ENCODE peak calls at places on chromosomes 3 and 15, in five cellular contexts. W is testis, F is breast epithelium, O is osteocyte, Z is uterus. G is an unnamed sample.

GRCh38 chr3:175431396-175431795 is 572.3 kb downstream of the NAALADL2 start:
- DNase-seq in W (no peak), F (no peak), O (no peak), Z (no peak), G (no peak)

GRCh38 chr15:70494529-70494860 is 268.9 kb downstream of the UACA start:
- DNase-seq in W (no peak), F (no peak), O (no peak), Z (no peak), G (no peak)

GRCh38 chr3:119034256-119035013 is at the start of gene IGSF11:
- DNase-seq in W (peak; percentile 88), F (peak; percentile 56), O (peak; percentile 85), Z (peak; percentile 18), G (peak; percentile 23)

GRCh38 chr15:57057134-57057930 is 138.9 kb downstream of the TCF12 start:
- DNase-seq in W (no peak), F (no peak), O (no peak), Z (no peak), G (no peak)

GRCh38 chr3:27353221-27353620 is 16.0 kb downstream of the NEK10 start:
- DNase-seq in W (no peak), F (no peak), O (no peak), Z (no peak), G (no peak)

GRCh38 chr3:55490194-55490913 is 3.2 kb upstream of the WNT5A start:
- DNase-seq in W (no peak), F (no peak), O (no peak), Z (no peak), G (no peak)

GRCh38 chr3:132659370-132660055 is at the start of gene ACAD11:
- DNase-seq in W (peak; percentile 85), F (peak; percentile 62), O (peak; percentile 88), Z (peak; percentile 75), G (peak; percentile 31)

GRCh38 chr3:104273046-104273649 is 1093.6 kb upstream of the ALCAM start:
- DNase-seq in W (no peak), F (no peak), O (no peak), Z (no peak), G (no peak)

GRCh38 chr3:196080517-196080841 is 1.4 kb downstream of the TFRC start:
- DNase-seq in W (no peak), F (no peak), O (no peak), Z (no peak), G (no peak)

GRCh38 chr3:176840604-176841287 is 356.5 kb downstream of the TBL1XR1 start:
- DNase-seq in W (no peak), F (no peak), O (no peak), Z (no peak), G (no peak)

GRCh38 chr3:142027713-142028112 is 121.6 kb downstream of the TFDP2 start:
- DNase-seq in W (peak; percentile 30), F (no peak), O (no peak), Z (no peak), G (peak; percentile 29)

GRCh38 chr3:38853021-38853420 is 37.0 kb upstream of the SCN10A start:
- DNase-seq in W (no peak), F (no peak), O (no peak), Z (no peak), G (no peak)

DNA sequence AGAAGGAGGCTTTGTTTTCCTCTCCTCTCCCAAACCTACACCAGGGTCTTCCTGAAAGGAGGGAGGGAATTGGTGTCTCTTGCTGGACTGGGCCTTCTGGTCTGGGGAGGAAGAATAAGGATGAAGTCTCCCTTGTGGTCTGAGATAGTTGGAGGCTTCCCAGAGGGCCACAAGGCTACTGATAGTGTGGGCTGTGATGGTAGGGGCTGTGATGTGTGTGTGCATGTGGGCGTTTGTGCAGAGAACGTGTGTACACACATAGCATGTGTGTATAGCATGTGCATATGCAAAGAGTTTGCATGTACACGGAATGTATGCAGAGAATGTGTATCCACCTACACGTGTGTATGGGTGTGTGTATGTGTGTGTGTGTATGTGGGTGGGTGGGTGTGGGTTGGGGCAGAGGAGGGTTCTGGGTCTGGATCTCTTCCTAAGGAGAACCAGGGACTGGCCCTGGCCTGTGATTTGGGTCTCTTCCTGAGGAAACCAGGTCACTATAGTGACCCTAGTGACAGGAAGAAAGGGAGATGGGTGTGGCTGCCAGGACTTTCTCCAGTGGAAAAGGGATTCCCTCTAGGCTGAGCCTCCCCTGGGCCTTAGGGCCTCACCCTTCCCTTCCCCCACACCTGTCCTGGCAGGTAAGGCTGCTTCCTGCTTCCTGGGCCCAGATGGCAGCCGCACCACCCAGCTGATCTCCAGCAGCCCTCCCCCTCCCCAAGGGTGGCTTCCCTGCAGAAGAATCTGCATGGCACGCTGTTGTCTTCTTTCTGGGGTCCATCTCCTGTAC is 1.7 kb downstream of the FLNB start:
- DNase-seq in W (no peak), F (peak; percentile 75), O (no peak), Z (no peak), G (no peak)
- TF ChIP-seq CTCF in W (no peak), F (no peak), O (no peak), Z (no peak), G (no peak)

DNA sequence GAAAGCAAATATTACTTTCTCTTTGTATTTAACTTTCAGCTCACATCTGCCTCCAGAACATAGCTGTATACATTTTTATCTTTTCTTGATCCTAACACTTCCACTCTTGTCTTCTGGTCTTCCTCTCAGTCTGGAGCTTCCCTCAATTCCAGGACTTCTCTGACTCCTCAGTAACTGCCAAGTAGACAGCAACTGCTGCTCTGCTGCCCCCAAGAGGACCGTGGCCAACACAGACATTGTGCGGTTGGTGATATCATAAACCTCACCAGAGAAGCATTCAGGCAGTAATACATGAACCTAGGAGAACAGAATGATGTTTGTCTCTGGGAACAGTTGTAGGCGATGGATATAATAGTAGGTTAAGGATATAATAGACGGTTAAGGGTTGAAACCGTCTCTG is 45.2 kb upstream of the FGF12 start:
- DNase-seq in W (peak; percentile 62), F (peak; percentile 61), O (no peak), Z (no peak), G (no peak)
- TF ChIP-seq CTCF in W (peak; percentile 2), F (no peak), O (peak; percentile 28), Z (no peak), G (no peak)

DNA sequence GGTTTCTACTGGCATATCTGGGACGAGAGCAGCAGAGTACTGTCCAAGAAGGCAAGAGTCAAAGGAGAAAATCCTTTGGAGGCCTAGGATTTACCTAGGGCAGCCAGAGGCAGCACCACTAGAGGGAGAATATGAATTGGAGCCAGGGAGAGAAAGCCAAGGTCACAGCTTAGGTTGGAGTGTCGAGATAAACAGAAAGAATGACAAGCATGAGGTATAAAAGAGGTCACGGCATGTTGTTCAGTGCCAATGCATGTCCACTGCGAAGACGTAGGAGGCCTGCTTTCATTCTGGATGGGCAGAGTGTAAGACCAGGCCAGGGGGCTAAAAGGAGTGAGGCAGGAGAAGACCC is 47.2 kb downstream of the THBS1 start:
- DNase-seq in W (no peak), F (no peak), O (no peak), Z (no peak), G (no peak)
- TF ChIP-seq CTCF in W (no peak), F (no peak), O (peak; percentile 17), Z (no peak), G (no peak)

GRCh38 chr3:10770981-10771380 is 45.0 kb upstream of the SLC6A11 start:
- DNase-seq in W (no peak), F (no peak), O (peak; percentile 62), Z (no peak), G (no peak)

GRCh38 chr3:10771486-10772225 is 44.4 kb upstream of the SLC6A11 start:
- DNase-seq in W (no peak), F (no peak), O (peak; percentile 40), Z (no peak), G (no peak)

GRCh38 chr3:10770547-10770946 is 45.5 kb upstream of the SLC6A11 start:
- DNase-seq in W (no peak), F (no peak), O (peak; percentile 75), Z (no peak), G (no peak)

GRCh38 chr3:10774129-10774670 is 41.8 kb upstream of the SLC6A11 start:
- DNase-seq in W (no peak), F (no peak), O (peak; percentile 66), Z (no peak), G (no peak)

DNA sequence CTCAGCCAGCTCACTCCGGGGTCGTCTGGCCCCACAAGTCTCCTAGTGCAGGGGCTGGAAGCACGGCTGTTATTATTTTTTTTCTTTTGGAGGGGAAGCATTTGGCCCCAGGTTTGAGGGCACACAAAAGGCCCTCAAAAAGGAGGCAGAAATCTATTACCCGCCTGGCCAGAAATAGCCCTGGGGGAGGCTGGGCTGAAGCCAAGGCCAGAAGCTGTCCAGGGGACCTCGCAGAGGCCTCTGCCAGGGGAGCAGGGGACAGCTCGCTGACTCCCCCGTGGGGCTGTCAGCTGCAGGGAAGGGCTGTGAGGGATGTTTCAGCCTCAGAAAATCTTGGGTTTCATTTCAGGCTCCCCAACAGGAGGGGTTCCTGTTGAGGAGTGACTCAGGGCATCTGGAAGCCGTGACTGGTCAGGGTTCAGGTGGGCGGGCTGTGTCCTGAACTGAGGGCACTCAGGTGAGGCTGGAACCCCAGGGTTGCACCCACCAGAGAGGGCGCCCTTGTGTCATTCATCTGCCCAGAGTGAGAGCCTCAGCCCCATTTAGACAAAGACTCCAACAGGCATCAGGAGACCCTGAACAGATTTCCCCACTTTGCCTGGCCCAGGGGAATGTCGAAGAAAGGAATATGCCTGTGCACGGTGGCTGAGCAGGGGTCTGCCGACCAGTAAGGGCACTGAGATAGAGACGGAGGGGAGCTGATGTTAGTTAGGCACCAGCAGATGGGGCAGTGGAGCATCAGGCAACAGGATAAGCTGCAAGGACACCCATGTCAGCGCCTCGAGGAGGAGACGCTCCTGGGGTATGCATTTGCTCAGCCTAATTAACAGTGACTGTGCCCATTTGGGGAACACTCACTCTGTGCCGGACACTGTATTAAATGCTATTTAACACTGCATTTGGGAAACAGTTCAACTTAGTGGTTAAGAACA is 43.5 kb upstream of the SLC6A11 start:
- DNase-seq in W (no peak), F (no peak), O (peak; percentile 81), Z (no peak), G (no peak)
- TF ChIP-seq CTCF in W (no peak), F (no peak), O (peak; percentile 13), Z (no peak), G (no peak)

GRCh38 chr3:14431928-14432834 is 29.8 kb downstream of the SLC6A6 start:
- DNase-seq in W (peak; percentile 66), F (peak; percentile 83), O (no peak), Z (peak; percentile 65), G (no peak)

GRCh38 chr3:14432996-14433572 is 30.7 kb downstream of the SLC6A6 start:
- DNase-seq in W (no peak), F (no peak), O (no peak), Z (no peak), G (no peak)

GRCh38 chr3:14430706-14431470 is 28.5 kb downstream of the SLC6A6 start:
- DNase-seq in W (no peak), F (no peak), O (no peak), Z (no peak), G (no peak)

GRCh38 chr3:14429689-14430452 is 27.5 kb downstream of the SLC6A6 start:
- DNase-seq in W (no peak), F (no peak), O (no peak), Z (no peak), G (no peak)

DNA sequence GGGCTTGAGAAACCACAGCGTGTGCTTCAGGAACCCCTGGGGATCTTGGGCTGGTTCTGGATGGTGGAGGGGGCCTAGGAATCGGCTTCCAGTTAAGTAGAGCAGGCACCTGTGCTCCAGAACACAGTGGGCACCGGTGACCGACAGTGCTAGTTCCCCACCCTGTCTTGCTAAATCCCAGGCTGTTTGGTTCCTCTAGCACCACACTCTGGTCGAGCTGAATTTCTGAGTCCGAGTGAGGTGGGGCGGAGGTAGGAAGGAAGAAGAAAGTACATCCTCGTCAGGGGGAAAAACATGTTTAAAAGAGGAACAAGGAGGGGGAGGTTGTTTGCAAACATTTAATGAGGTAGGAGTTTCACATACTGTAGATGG is 29.1 kb downstream of the SLC6A6 start:
- DNase-seq in W (no peak), F (no peak), O (no peak), Z (no peak), G (no peak)
- TF ChIP-seq CTCF in W (no peak), F (no peak), O (no peak), Z (no peak), G (no peak)

GRCh38 chr3:111928613-111929012 is 50.2 kb upstream of the ABHD10 start:
- DNase-seq in W (no peak), F (no peak), O (no peak), Z (no peak), G (no peak)
- TF ChIP-seq CTCF in W (no peak), F (no peak), O (no peak), Z (no peak), G (no peak)